ENCODE peak calls at places on chromosomes 16 and 17, in nine cellular contexts. One of them, this sample, is unnamed.

GRCh38 chr16:17211797-17212196 is 259.0 kb downstream of the XYLT1 start:
- DNase-seq in cardiac fibroblast: no peak
- DNase-seq in DMS153: no peak
- DNase-seq in substantia nigra: no peak
- DNase-seq in NCI-H2081: no peak
- DNase-seq in astrocyte of the hippocampus: peak; percentile 14
- DNase-seq in central memory CD4-positive, alpha-beta T cell: peak; percentile 9
- DNase-seq in nephron progenitor cell: peak; percentile 18
- DNase-seq in T-helper 2 cell: no peak
- DNase-seq in this sample: peak; percentile 31

GRCh38 chr17:78034429-78035091 is 76.1 kb downstream of the TNRC6C start:
- DNase-seq in cardiac fibroblast: peak; percentile 16
- DNase-seq in DMS153: no peak
- DNase-seq in substantia nigra: no peak
- DNase-seq in NCI-H2081: no peak
- DNase-seq in astrocyte of the hippocampus: peak; percentile 31
- DNase-seq in central memory CD4-positive, alpha-beta T cell: no peak
- DNase-seq in nephron progenitor cell: no peak
- DNase-seq in T-helper 2 cell: no peak
- DNase-seq in this sample: peak; percentile 73

GRCh38 chr16:61128545-61129323 is 907.5 kb downstream of the CDH8 start:
- DNase-seq in cardiac fibroblast: no peak
- DNase-seq in DMS153: no peak
- DNase-seq in substantia nigra: no peak
- DNase-seq in NCI-H2081: no peak
- DNase-seq in astrocyte of the hippocampus: no peak
- DNase-seq in central memory CD4-positive, alpha-beta T cell: no peak
- DNase-seq in nephron progenitor cell: no peak
- DNase-seq in T-helper 2 cell: no peak
- DNase-seq in this sample: no peak

GRCh38 chr16:3935921-3936320 is 55.4 kb upstream of the CREBBP start:
- DNase-seq in cardiac fibroblast: no peak
- DNase-seq in DMS153: no peak
- DNase-seq in substantia nigra: no peak
- DNase-seq in NCI-H2081: no peak
- DNase-seq in astrocyte of the hippocampus: no peak
- DNase-seq in central memory CD4-positive, alpha-beta T cell: no peak
- DNase-seq in nephron progenitor cell: no peak
- DNase-seq in T-helper 2 cell: no peak
- DNase-seq in this sample: no peak

GRCh38 chr16:57020651-57021050 is 31.3 kb downstream of the NLRC5 start:
- DNase-seq in cardiac fibroblast: no peak
- DNase-seq in DMS153: no peak
- DNase-seq in substantia nigra: no peak
- DNase-seq in NCI-H2081: no peak
- DNase-seq in astrocyte of the hippocampus: no peak
- DNase-seq in central memory CD4-positive, alpha-beta T cell: no peak
- DNase-seq in nephron progenitor cell: no peak
- DNase-seq in T-helper 2 cell: no peak
- DNase-seq in this sample: no peak

GRCh38 chr16:2518823-2519710 is 1.1 kb upstream of the AMDHD2 start:
- DNase-seq in cardiac fibroblast: no peak
- DNase-seq in DMS153: no peak
- DNase-seq in substantia nigra: no peak
- DNase-seq in NCI-H2081: no peak
- DNase-seq in astrocyte of the hippocampus: no peak
- DNase-seq in central memory CD4-positive, alpha-beta T cell: no peak
- DNase-seq in nephron progenitor cell: no peak
- DNase-seq in T-helper 2 cell: no peak
- DNase-seq in this sample: no peak

GRCh38 chr16:88289549-88290344 is 93.0 kb upstream of the ZNF469 start:
- DNase-seq in cardiac fibroblast: no peak
- DNase-seq in DMS153: no peak
- DNase-seq in substantia nigra: no peak
- DNase-seq in NCI-H2081: no peak
- DNase-seq in astrocyte of the hippocampus: no peak
- DNase-seq in central memory CD4-positive, alpha-beta T cell: no peak
- DNase-seq in nephron progenitor cell: no peak
- DNase-seq in T-helper 2 cell: no peak
- DNase-seq in this sample: no peak

GRCh38 chr17:19727466-19728113 is 11.2 kb upstream of the SLC47A2 start:
- DNase-seq in cardiac fibroblast: peak; percentile 97
- DNase-seq in DMS153: peak; percentile 0
- DNase-seq in substantia nigra: peak; percentile 80
- DNase-seq in NCI-H2081: no peak
- DNase-seq in astrocyte of the hippocampus: peak; percentile 74
- DNase-seq in central memory CD4-positive, alpha-beta T cell: no peak
- DNase-seq in nephron progenitor cell: no peak
- DNase-seq in T-helper 2 cell: no peak
- DNase-seq in this sample: peak; percentile 56

GRCh38 chr17:1188812-1189211 is 9.0 kb upstream of the ABR start:
- DNase-seq in cardiac fibroblast: peak; percentile 97
- DNase-seq in DMS153: no peak
- DNase-seq in substantia nigra: no peak
- DNase-seq in NCI-H2081: no peak
- DNase-seq in astrocyte of the hippocampus: peak; percentile 66
- DNase-seq in central memory CD4-positive, alpha-beta T cell: no peak
- DNase-seq in nephron progenitor cell: no peak
- DNase-seq in T-helper 2 cell: no peak
- DNase-seq in this sample: peak; percentile 61

GRCh38 chr17:77462101-77462500 is 321.3 kb downstream of the SEC14L1 start:
- DNase-seq in cardiac fibroblast: no peak
- DNase-seq in DMS153: no peak
- DNase-seq in substantia nigra: no peak
- DNase-seq in NCI-H2081: no peak
- DNase-seq in astrocyte of the hippocampus: no peak
- DNase-seq in central memory CD4-positive, alpha-beta T cell: no peak
- DNase-seq in nephron progenitor cell: no peak
- DNase-seq in T-helper 2 cell: no peak
- DNase-seq in this sample: no peak

GRCh38 chr16:81204794-81205680 is 33.5 kb upstream of the BCO1 start:
- DNase-seq in cardiac fibroblast: peak; percentile 80
- DNase-seq in DMS153: no peak
- DNase-seq in substantia nigra: no peak
- DNase-seq in NCI-H2081: peak; percentile 43
- DNase-seq in astrocyte of the hippocampus: peak; percentile 83
- DNase-seq in central memory CD4-positive, alpha-beta T cell: peak; percentile 8
- DNase-seq in nephron progenitor cell: peak; percentile 29
- DNase-seq in T-helper 2 cell: no peak
- DNase-seq in this sample: peak; percentile 52

GRCh38 chr17:72590382-72590781 is 469.6 kb downstream of the SOX9 start:
- DNase-seq in cardiac fibroblast: peak; percentile 71
- DNase-seq in DMS153: no peak
- DNase-seq in substantia nigra: no peak
- DNase-seq in NCI-H2081: peak; percentile 30
- DNase-seq in astrocyte of the hippocampus: peak; percentile 71
- DNase-seq in central memory CD4-positive, alpha-beta T cell: no peak
- DNase-seq in nephron progenitor cell: no peak
- DNase-seq in T-helper 2 cell: no peak
- DNase-seq in this sample: peak; percentile 82

GRCh38 chr16:58665200-58665599 is 19.4 kb downstream of the SLC38A7 start:
- DNase-seq in cardiac fibroblast: no peak
- DNase-seq in DMS153: no peak
- DNase-seq in substantia nigra: no peak
- DNase-seq in NCI-H2081: no peak
- DNase-seq in astrocyte of the hippocampus: no peak
- DNase-seq in central memory CD4-positive, alpha-beta T cell: no peak
- DNase-seq in nephron progenitor cell: no peak
- DNase-seq in T-helper 2 cell: no peak
- DNase-seq in this sample: no peak

GRCh38 chr17:39782481-39782880 is 44.7 kb downstream of the GRB7 start:
- DNase-seq in cardiac fibroblast: peak; percentile 81
- DNase-seq in DMS153: peak; percentile 37
- DNase-seq in substantia nigra: no peak
- DNase-seq in NCI-H2081: no peak
- DNase-seq in astrocyte of the hippocampus: no peak
- DNase-seq in central memory CD4-positive, alpha-beta T cell: no peak
- DNase-seq in nephron progenitor cell: no peak
- DNase-seq in T-helper 2 cell: no peak
- DNase-seq in this sample: no peak

GRCh38 chr17:4310349-4311060 is 46.7 kb upstream of the ANKFY1 start:
- DNase-seq in cardiac fibroblast: peak; percentile 84
- DNase-seq in DMS153: no peak
- DNase-seq in substantia nigra: peak; percentile 19
- DNase-seq in NCI-H2081: no peak
- DNase-seq in astrocyte of the hippocampus: peak; percentile 72
- DNase-seq in central memory CD4-positive, alpha-beta T cell: no peak
- DNase-seq in nephron progenitor cell: no peak
- DNase-seq in T-helper 2 cell: no peak
- DNase-seq in this sample: peak; percentile 56

GRCh38 chr16:3346041-3346440 is 9.6 kb upstream of the OR2C1 start:
- DNase-seq in cardiac fibroblast: no peak
- DNase-seq in DMS153: no peak
- DNase-seq in substantia nigra: no peak
- DNase-seq in NCI-H2081: no peak
- DNase-seq in astrocyte of the hippocampus: no peak
- DNase-seq in central memory CD4-positive, alpha-beta T cell: no peak
- DNase-seq in nephron progenitor cell: no peak
- DNase-seq in T-helper 2 cell: no peak
- DNase-seq in this sample: peak; percentile 10

GRCh38 chr17:19470529-19471261 is 59.7 kb downstream of the RNF112 start:
- DNase-seq in cardiac fibroblast: peak; percentile 49
- DNase-seq in DMS153: no peak
- DNase-seq in substantia nigra: no peak
- DNase-seq in NCI-H2081: no peak
- DNase-seq in astrocyte of the hippocampus: no peak
- DNase-seq in central memory CD4-positive, alpha-beta T cell: no peak
- DNase-seq in nephron progenitor cell: peak; percentile 44
- DNase-seq in T-helper 2 cell: no peak
- DNase-seq in this sample: peak; percentile 51

GRCh38 chr16:89155184-89155679 is 16.3 kb upstream of the CDH15 start:
- DNase-seq in cardiac fibroblast: peak; percentile 93
- DNase-seq in DMS153: no peak
- DNase-seq in substantia nigra: no peak
- DNase-seq in NCI-H2081: no peak
- DNase-seq in astrocyte of the hippocampus: peak; percentile 76
- DNase-seq in central memory CD4-positive, alpha-beta T cell: no peak
- DNase-seq in nephron progenitor cell: no peak
- DNase-seq in T-helper 2 cell: no peak
- DNase-seq in this sample: peak; percentile 49

GRCh38 chr17:73189417-73190099 is 3.3 kb upstream of the COG1 start:
- DNase-seq in cardiac fibroblast: peak; percentile 67
- DNase-seq in DMS153: peak; percentile 28
- DNase-seq in substantia nigra: peak; percentile 55
- DNase-seq in NCI-H2081: peak; percentile 69
- DNase-seq in astrocyte of the hippocampus: peak; percentile 63
- DNase-seq in central memory CD4-positive, alpha-beta T cell: no peak
- DNase-seq in nephron progenitor cell: peak; percentile 54
- DNase-seq in T-helper 2 cell: no peak
- DNase-seq in this sample: peak; percentile 66

GRCh38 chr17:32350662-32351418 is 883 bp downstream of the ZNF207 start:
- DNase-seq in cardiac fibroblast: peak; percentile 83
- DNase-seq in DMS153: peak; percentile 7
- DNase-seq in substantia nigra: no peak
- DNase-seq in NCI-H2081: peak; percentile 33
- DNase-seq in astrocyte of the hippocampus: peak; percentile 62
- DNase-seq in central memory CD4-positive, alpha-beta T cell: peak; percentile 53
- DNase-seq in nephron progenitor cell: no peak
- DNase-seq in T-helper 2 cell: peak; percentile 11
- DNase-seq in this sample: peak; percentile 72

GRCh38 chr16:30805370-30806169 is 18.6 kb upstream of the ZNF629 start:
- DNase-seq in cardiac fibroblast: peak; percentile 87
- DNase-seq in DMS153: peak; percentile 65
- DNase-seq in substantia nigra: peak; percentile 84
- DNase-seq in NCI-H2081: peak; percentile 66
- DNase-seq in astrocyte of the hippocampus: peak; percentile 93
- DNase-seq in central memory CD4-positive, alpha-beta T cell: peak; percentile 38
- DNase-seq in nephron progenitor cell: peak; percentile 81
- DNase-seq in T-helper 2 cell: peak; percentile 26
- DNase-seq in this sample: peak; percentile 82

GRCh38 chr16:21950782-21951521 is 2.2 kb upstream of the UQCRC2 start:
- DNase-seq in cardiac fibroblast: peak; percentile 54
- DNase-seq in DMS153: no peak
- DNase-seq in substantia nigra: peak; percentile 1
- DNase-seq in NCI-H2081: peak; percentile 16
- DNase-seq in astrocyte of the hippocampus: peak; percentile 38
- DNase-seq in central memory CD4-positive, alpha-beta T cell: peak; percentile 21
- DNase-seq in nephron progenitor cell: no peak
- DNase-seq in T-helper 2 cell: no peak
- DNase-seq in this sample: peak; percentile 43

GRCh38 chr16:88781140-88782077 is 3.6 kb downstream of the PIEZO1 start:
- DNase-seq in cardiac fibroblast: no peak
- DNase-seq in DMS153: no peak
- DNase-seq in substantia nigra: no peak
- DNase-seq in NCI-H2081: no peak
- DNase-seq in astrocyte of the hippocampus: no peak
- DNase-seq in central memory CD4-positive, alpha-beta T cell: peak; percentile 71
- DNase-seq in nephron progenitor cell: no peak
- DNase-seq in T-helper 2 cell: peak; percentile 58
- DNase-seq in this sample: no peak

GRCh38 chr17:72724375-72724774 is 368.1 kb downstream of the SLC39A11 start:
- DNase-seq in cardiac fibroblast: no peak
- DNase-seq in DMS153: no peak
- DNase-seq in substantia nigra: no peak
- DNase-seq in NCI-H2081: no peak
- DNase-seq in astrocyte of the hippocampus: no peak
- DNase-seq in central memory CD4-positive, alpha-beta T cell: no peak
- DNase-seq in nephron progenitor cell: no peak
- DNase-seq in T-helper 2 cell: no peak
- DNase-seq in this sample: peak; percentile 81

GRCh38 chr17:40415390-40415789 is 2.3 kb downstream of the TOP2A start:
- DNase-seq in cardiac fibroblast: peak; percentile 68
- DNase-seq in DMS153: no peak
- DNase-seq in substantia nigra: no peak
- DNase-seq in NCI-H2081: peak; percentile 65
- DNase-seq in astrocyte of the hippocampus: peak; percentile 48
- DNase-seq in central memory CD4-positive, alpha-beta T cell: peak; percentile 52
- DNase-seq in nephron progenitor cell: no peak
- DNase-seq in T-helper 2 cell: no peak
- DNase-seq in this sample: peak; percentile 30

GRCh38 chr17:74737299-74738050 is 419 bp downstream of the RAB37 start:
- DNase-seq in cardiac fibroblast: peak; percentile 48
- DNase-seq in DMS153: no peak
- DNase-seq in substantia nigra: no peak
- DNase-seq in NCI-H2081: no peak
- DNase-seq in astrocyte of the hippocampus: no peak
- DNase-seq in central memory CD4-positive, alpha-beta T cell: peak; percentile 33
- DNase-seq in nephron progenitor cell: peak; percentile 51
- DNase-seq in T-helper 2 cell: no peak
- DNase-seq in this sample: no peak

GRCh38 chr17:44115585-44116415 is 7.6 kb downstream of the HDAC5 start:
- DNase-seq in cardiac fibroblast: peak; percentile 57
- DNase-seq in DMS153: no peak
- DNase-seq in substantia nigra: no peak
- DNase-seq in NCI-H2081: peak; percentile 49
- DNase-seq in astrocyte of the hippocampus: peak; percentile 76
- DNase-seq in central memory CD4-positive, alpha-beta T cell: no peak
- DNase-seq in nephron progenitor cell: peak; percentile 62
- DNase-seq in T-helper 2 cell: no peak
- DNase-seq in this sample: peak; percentile 23

GRCh38 chr16:86960266-86960665 is 356.9 kb downstream of the C16orf95 start:
- DNase-seq in cardiac fibroblast: no peak
- DNase-seq in DMS153: no peak
- DNase-seq in substantia nigra: no peak
- DNase-seq in NCI-H2081: no peak
- DNase-seq in astrocyte of the hippocampus: no peak
- DNase-seq in central memory CD4-positive, alpha-beta T cell: no peak
- DNase-seq in nephron progenitor cell: no peak
- DNase-seq in T-helper 2 cell: no peak
- DNase-seq in this sample: no peak

GRCh38 chr16:66553223-66553622 is 847 bp downstream of the CKLF start:
- DNase-seq in cardiac fibroblast: no peak
- DNase-seq in DMS153: peak; percentile 16
- DNase-seq in substantia nigra: no peak
- DNase-seq in NCI-H2081: no peak
- DNase-seq in astrocyte of the hippocampus: no peak
- DNase-seq in central memory CD4-positive, alpha-beta T cell: peak; percentile 5
- DNase-seq in nephron progenitor cell: no peak
- DNase-seq in T-helper 2 cell: no peak
- DNase-seq in this sample: peak; percentile 10

GRCh38 chr16:49848530-49848929 is 7.4 kb downstream of the ZNF423 start:
- DNase-seq in cardiac fibroblast: no peak
- DNase-seq in DMS153: no peak
- DNase-seq in substantia nigra: no peak
- DNase-seq in NCI-H2081: no peak
- DNase-seq in astrocyte of the hippocampus: no peak
- DNase-seq in central memory CD4-positive, alpha-beta T cell: no peak
- DNase-seq in nephron progenitor cell: no peak
- DNase-seq in T-helper 2 cell: no peak
- DNase-seq in this sample: no peak

GRCh38 chr17:50258647-50259483 is 15.4 kb upstream of the TMEM92 start:
- DNase-seq in cardiac fibroblast: peak; percentile 43
- DNase-seq in DMS153: no peak
- DNase-seq in substantia nigra: no peak
- DNase-seq in NCI-H2081: no peak
- DNase-seq in astrocyte of the hippocampus: peak; percentile 28
- DNase-seq in central memory CD4-positive, alpha-beta T cell: no peak
- DNase-seq in nephron progenitor cell: no peak
- DNase-seq in T-helper 2 cell: no peak
- DNase-seq in this sample: no peak